ENCODE peak calls at places on chromosomes 5 and 9, in five cellular contexts. S is foreskin fibroblast, X is ovary, O is fibroblast of pulmonary artery, R is breast epithelium. D is an unnamed sample.

GRCh38 chr5:138725153-138725884 is 27.9 kb upstream of the CTNNA1 start:
- DNase-seq in O (peak; percentile 66), S (peak; percentile 63), R (peak; percentile 88), X (no peak), D (no peak)

GRCh38 chr5:149633671-149634350 is 52.5 kb downstream of the ARHGEF37 start:
- DNase-seq in R (no peak), X (no peak), S (no peak), O (peak; percentile 21), D (no peak)

GRCh38 chr5:73789851-73790281 is 163.9 kb downstream of the ARHGEF28 start:
- DNase-seq in X (no peak), S (no peak), R (no peak), O (peak; percentile 74), D (no peak)

GRCh38 chr5:36680066-36680465 is 73.7 kb downstream of the SLC1A3 start:
- DNase-seq in O (no peak), S (no peak), R (no peak), X (no peak), D (no peak)

GRCh38 chr5:38885208-38885607 is 39.4 kb downstream of the OSMR start:
- DNase-seq in O (no peak), S (no peak), R (no peak), X (no peak), D (no peak)

GRCh38 chr9:31389075-31389474 is 995.4 kb upstream of the ACO1 start:
- DNase-seq in O (no peak), X (no peak), S (no peak), R (no peak), D (no peak)

GRCh38 chr5:179438041-179438441 is 92.8 kb upstream of the ADAMTS2 start:
- DNase-seq in R (no peak), S (no peak), X (peak; percentile 20), O (peak; percentile 13), D (no peak)

GRCh38 chr5:28548856-28549255 is 1510.5 kb upstream of the CDH9 start:
- DNase-seq in O (no peak), X (no peak), S (no peak), R (no peak), D (no peak)

GRCh38 chr5:133489632-133490031 is 122.7 kb downstream of the FSTL4 start:
- DNase-seq in S (no peak), O (no peak), X (no peak), R (no peak), D (no peak)

GRCh38 chr5:41776435-41776834 is 93.8 kb downstream of the OXCT1 start:
- DNase-seq in X (no peak), S (no peak), R (no peak), O (peak; percentile 46), D (no peak)

GRCh38 chr5:173328896-173329369 is 719 bp upstream of the STC2 start:
- DNase-seq in O (peak; percentile 62), X (no peak), S (peak; percentile 87), R (no peak), D (no peak)

GRCh38 chr5:147384346-147385193 is 125.3 kb downstream of the DPYSL3 start:
- DNase-seq in O (no peak), X (no peak), S (no peak), R (no peak), D (no peak)

GRCh38 chr5:147387109-147387508 is 122.8 kb downstream of the DPYSL3 start:
- DNase-seq in O (no peak), X (no peak), S (no peak), R (no peak), D (no peak)

GRCh38 chr5:147381555-147381954 is 128.3 kb downstream of the DPYSL3 start:
- DNase-seq in S (no peak), O (no peak), R (no peak), X (no peak), D (no peak)

GRCh38 chr5:147377685-147378084 is 132.2 kb downstream of the DPYSL3 start:
- DNase-seq in O (no peak), X (no peak), R (no peak), S (no peak), D (no peak)

DNA sequence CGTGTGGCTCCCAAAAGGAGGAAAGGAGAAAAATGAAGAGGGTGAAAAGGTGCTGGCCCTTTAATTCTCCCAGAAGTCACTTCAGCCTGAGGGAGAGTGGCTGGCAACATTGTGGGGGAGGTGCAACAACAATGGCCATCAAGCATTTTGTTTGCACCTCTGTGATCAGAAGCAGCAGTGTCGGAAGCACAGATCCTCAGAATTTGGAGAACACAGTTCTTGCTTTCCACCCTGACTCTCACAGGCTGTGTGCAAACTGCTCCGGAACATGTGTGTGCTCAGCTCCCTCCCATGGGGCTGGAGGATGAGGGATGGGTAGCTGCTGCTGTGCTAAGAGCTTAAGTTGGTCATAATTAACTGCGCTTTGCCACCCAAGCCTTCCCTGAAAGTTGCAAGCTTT is 127.1 kb downstream of the DPYSL3 start:
- DNase-seq in O (peak; percentile 27), R (no peak), S (no peak), X (peak; percentile 15), D (no peak)
- H3K4me3 ChIP-seq in O (peak overlapping the region; percentile 46), R (peak overlapping the region; percentile 60), S (peak overlapping the region; percentile 58), X (peak overlapping the region; percentile 22), D (no peak overlapping the region)

GRCh38 chr9:3446313-3446712 is 79.5 kb downstream of the RFX3 start:
- DNase-seq in S (no peak), O (peak; percentile 16), X (no peak), R (no peak), D (no peak)
- TF ChIP-seq CTCF in S (no peak), O (no peak), X (no peak), R (no peak), D (no peak)

DNA sequence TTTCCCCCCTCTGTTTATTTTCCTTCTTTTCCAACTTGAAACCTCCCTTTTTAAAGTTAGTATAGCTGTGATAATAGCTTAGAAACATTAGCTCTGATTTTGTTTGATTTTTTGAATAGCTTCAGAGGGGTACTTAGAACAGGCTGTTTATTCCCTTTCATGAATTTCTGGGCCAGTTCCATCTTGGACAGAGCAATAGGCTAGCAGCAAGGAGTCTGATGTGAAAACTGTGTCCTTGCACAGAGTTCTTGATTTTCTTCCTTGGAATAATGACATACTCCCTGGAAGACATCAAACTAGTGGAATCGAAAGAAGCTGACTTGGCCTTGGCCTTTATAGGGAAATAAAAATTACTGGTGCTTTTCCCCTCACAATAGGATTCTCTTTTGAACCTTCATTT is 32.9 kb downstream of the NTRK2 start:
- DNase-seq in S (no peak), X (no peak), R (no peak), O (no peak), D (no peak)
- H3K4me3 ChIP-seq in S (no peak overlapping the region), X (no peak overlapping the region), R (no peak overlapping the region), O (no peak overlapping the region), D (no peak overlapping the region)

DNA sequence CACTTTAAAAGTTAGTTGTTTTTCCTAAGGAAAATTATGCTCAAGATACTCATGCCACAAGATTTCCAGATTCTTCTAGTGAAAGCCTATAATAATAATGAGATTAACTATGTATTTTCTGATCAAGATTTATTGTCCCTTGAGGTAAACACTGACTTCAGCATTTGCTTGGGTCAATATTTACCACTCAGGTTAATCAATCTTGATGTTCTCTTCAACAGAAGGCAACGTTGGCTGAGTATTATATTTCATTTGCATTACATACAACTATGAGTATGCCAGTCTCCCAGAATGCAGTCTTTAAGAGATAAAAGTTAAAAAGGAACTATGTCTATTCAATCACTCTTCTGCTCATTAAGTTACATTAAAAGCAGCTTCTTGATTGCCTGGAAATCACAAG is 115.6 kb downstream of the GPR21 start:
- DNase-seq in X (no peak), S (no peak), O (no peak), R (no peak), D (no peak)
- TF ChIP-seq CTCF in X (no peak), S (no peak), O (no peak), R (no peak), D (no peak)

DNA sequence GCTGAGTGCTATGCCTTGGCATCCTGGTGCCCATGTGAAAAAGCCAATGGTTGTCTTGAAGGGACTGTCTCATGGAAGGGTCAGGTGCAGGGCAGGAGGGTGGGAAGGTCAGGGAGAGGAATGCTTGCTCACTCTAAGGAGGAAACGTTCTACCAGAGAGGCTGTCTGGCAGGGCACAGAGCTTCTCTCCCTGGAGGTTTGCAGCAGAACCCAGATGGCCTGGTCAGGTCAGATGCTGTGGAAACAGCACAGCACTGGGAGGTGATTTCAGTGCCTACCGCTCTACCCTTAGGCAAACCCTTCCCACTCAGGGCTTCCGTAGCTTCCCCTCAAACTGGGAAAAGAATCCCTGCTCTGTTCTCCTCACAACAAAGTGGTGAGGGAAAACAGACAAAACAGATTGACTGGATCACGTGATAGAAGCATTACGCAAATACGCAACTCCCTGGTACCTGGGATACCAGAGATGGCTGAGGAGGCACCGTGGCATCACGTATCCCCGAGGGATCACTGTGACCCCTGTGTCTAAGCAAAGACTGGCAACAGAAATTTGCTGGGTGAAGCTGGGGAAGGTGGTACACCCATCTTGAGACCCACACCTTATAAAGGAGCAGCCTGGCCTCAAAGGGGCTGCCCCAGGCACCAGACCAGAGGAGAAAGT is 3.9 kb upstream of the MGAT1 start:
- DNase-seq in R (no peak), S (no peak), O (no peak), X (no peak), D (no peak)
- H3K4me3 ChIP-seq in R (peak overlapping the region; percentile 79), S (peak overlapping the region; percentile 84), O (no peak overlapping the region), X (no peak overlapping the region), D (peak overlapping the region; percentile 65)

GRCh38 chr5:8188874-8189588 is 320.1 kb downstream of the MTRR start:
- DNase-seq in O (no peak), S (no peak), X (no peak), R (no peak), D (no peak)

GRCh38 chr5:8184455-8185063 is 315.6 kb downstream of the MTRR start:
- DNase-seq in S (no peak), R (no peak), O (peak; percentile 19), X (no peak), D (peak; percentile 4)
- TF ChIP-seq CTCF in S (peak; percentile 96), R (no peak), O (peak; percentile 72), X (no peak), D (peak; percentile 99)

DNA sequence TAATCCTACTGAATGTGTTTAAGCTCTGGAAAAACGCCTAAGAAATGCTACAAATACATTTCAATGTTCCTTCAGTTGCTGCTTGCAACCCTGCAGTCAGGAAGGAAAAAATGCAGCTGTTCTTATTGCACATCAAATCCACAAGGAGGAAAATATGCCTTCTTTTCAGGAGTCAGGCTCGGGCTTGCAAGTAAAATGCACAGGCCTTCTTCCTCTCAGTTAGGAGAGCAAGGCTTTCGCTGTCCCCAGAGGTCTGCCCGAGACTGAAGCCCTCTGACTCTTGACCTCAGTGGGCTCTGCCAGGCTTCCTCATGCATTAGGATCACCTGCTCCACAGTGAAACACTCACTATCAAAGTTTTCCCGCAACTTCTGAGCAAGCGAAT is 909 bp upstream of the SHC3 start:
- DNase-seq in S (no peak), X (no peak), O (peak; percentile 70), R (no peak), D (no peak)
- H3K4me3 ChIP-seq in S (peak overlapping the region; percentile 47), X (peak overlapping the region; percentile 19), O (peak overlapping the region; percentile 59), R (peak overlapping the region; percentile 61), D (no peak overlapping the region)

GRCh38 chr5:87400305-87400899 is 12.3 kb downstream of the CCNH start:
- DNase-seq in S (no peak), O (peak; percentile 68), X (no peak), R (no peak), D (no peak)
- TF ChIP-seq CTCF in S (peak; percentile 39), O (peak; percentile 59), X (no peak), R (peak; percentile 59), D (peak; percentile 47)

D was measured in GM12864.